ENCODE peak calls at places on chromosomes 6 and 20, in six cellular contexts. B is K562, A is A549, N is ovary, G is HepG2, X is stomach. K is an unnamed sample.
A peak's percentile ranks its signal among the peaks of the same experiment; 100 is the strongest.

GRCh38 chr6:168242111-168242510 is 77.5 kb downstream of the DACT2 start:
- DNase-seq in X (no peak), G (no peak), A (no peak), N (no peak), B (no peak), K (no peak)

GRCh38 chr6:148272597-148272996 is 70.0 kb upstream of the SASH1 start:
- DNase-seq in N (no peak), X (no peak), B (no peak), A (no peak), G (no peak), K (no peak)

GRCh38 chr6:118980063-118980462 is 45.1 kb upstream of the MCM9 start:
- DNase-seq in X (peak; percentile 30), B (no peak), G (peak; percentile 21), N (no peak), A (no peak), K (peak; percentile 9)

GRCh38 chr6:131173680-131174079 is 38.4 kb downstream of the AKAP7 start:
- DNase-seq in G (peak; percentile 58), X (no peak), N (no peak), B (no peak), A (no peak), K (no peak)

GRCh38 chr6:91387290-91388062 is 800.6 kb upstream of the MAP3K7 start:
- DNase-seq in B (no peak), A (no peak), N (no peak), X (no peak), G (no peak), K (no peak)

GRCh38 chr6:136137008-136137689 is 113.0 kb downstream of the MTFR2 start:
- DNase-seq in N (no peak), B (no peak), G (peak; percentile 6), A (no peak), X (no peak), K (no peak)

GRCh38 chr6:145895802-145896201 is 68.4 kb downstream of the SHPRH start:
- DNase-seq in G (no peak), B (no peak), A (peak; percentile 0), N (no peak), X (no peak), K (no peak)

GRCh38 chr20:62287129-62287528 is 15.7 kb upstream of the ADRM1 start:
- DNase-seq in A (no peak), B (no peak), X (no peak), G (no peak), N (no peak), K (no peak)

GRCh38 chr6:109296971-109297372 is 85.3 kb downstream of the CD164 start:
- DNase-seq in B (peak; percentile 37), X (no peak), A (no peak), N (no peak), G (no peak), K (no peak)

GRCh38 chr6:137309078-137309762 is 90.0 kb upstream of the IFNGR1 start:
- DNase-seq in G (peak; percentile 56), N (peak; percentile 38), A (no peak), B (peak; percentile 46), X (peak; percentile 86), K (peak; percentile 82)

GRCh38 chr20:6683346-6683977 is 84.0 kb upstream of the BMP2 start:
- DNase-seq in G (no peak), A (no peak), N (no peak), X (no peak), B (no peak), K (no peak)

GRCh38 chr20:32240220-32240619 is 32.5 kb downstream of the POFUT1 start:
- DNase-seq in B (peak; percentile 23), N (no peak), G (no peak), A (no peak), X (no peak), K (no peak)

GRCh38 chr6:124967444-124967843 is 5.2 kb downstream of the RNF217 start:
- DNase-seq in B (no peak), X (no peak), N (no peak), A (no peak), G (no peak), K (no peak)

GRCh38 chr6:144215402-144215931 is 65.2 kb downstream of the STX11 start:
- DNase-seq in A (peak; percentile 18), N (peak; percentile 26), B (peak; percentile 54), X (no peak), G (peak; percentile 23), K (peak; percentile 44)

GRCh38 chr6:16535564-16535963 is 225.7 kb downstream of the ATXN1 start:
- DNase-seq in N (no peak), A (no peak), X (no peak), B (no peak), G (no peak), K (no peak)

GRCh38 chr20:44092551-44093248 is 94.3 kb downstream of the JPH2 start:
- DNase-seq in X (no peak), N (no peak), B (no peak), G (peak; percentile 27), A (no peak), K (no peak)

GRCh38 chr6:30006170-30007131 is 54.6 kb upstream of the POLR1H start:
- DNase-seq in X (peak; percentile 35), N (peak; percentile 57), A (no peak), B (no peak), G (no peak), K (peak; percentile 20)

GRCh38 chr6:30163090-30163917 is at the start of gene TRIM15:
- DNase-seq in X (no peak), G (peak; percentile 90), A (no peak), N (no peak), B (no peak), K (peak; percentile 89)

GRCh38 chr6:104625536-104625935 is 234.2 kb downstream of the HACE1 start:
- DNase-seq in B (no peak), X (no peak), G (no peak), A (no peak), N (no peak), K (no peak)

GRCh38 chr20:24490598-24490997 is 21.2 kb downstream of the SYNDIG1 start:
- DNase-seq in G (no peak), N (no peak), B (no peak), A (no peak), X (no peak), K (no peak)

GRCh38 chr6:107624541-107624940 is 134.6 kb downstream of the SOBP start:
- DNase-seq in G (no peak), A (no peak), N (no peak), X (no peak), B (no peak), K (no peak)

GRCh38 chr6:100664274-100665040 is 199.7 kb upstream of the SIM1 start:
- DNase-seq in B (peak; percentile 8), A (no peak), G (no peak), X (no peak), N (no peak), K (no peak)

GRCh38 chr6:169930799-169931198 is 179.4 kb downstream of the ERMARD start:
- DNase-seq in N (no peak), A (no peak), X (no peak), B (no peak), G (no peak), K (no peak)

GRCh38 chr6:104537185-104537584 is 322.5 kb downstream of the HACE1 start:
- DNase-seq in N (no peak), G (no peak), A (no peak), X (no peak), B (no peak), K (no peak)

GRCh38 chr20:26209171-26209941 is 512.7 kb upstream of the ZNF337 start:
- DNase-seq in G (no peak), B (no peak), X (no peak), A (no peak), N (no peak), K (no peak)

DNA sequence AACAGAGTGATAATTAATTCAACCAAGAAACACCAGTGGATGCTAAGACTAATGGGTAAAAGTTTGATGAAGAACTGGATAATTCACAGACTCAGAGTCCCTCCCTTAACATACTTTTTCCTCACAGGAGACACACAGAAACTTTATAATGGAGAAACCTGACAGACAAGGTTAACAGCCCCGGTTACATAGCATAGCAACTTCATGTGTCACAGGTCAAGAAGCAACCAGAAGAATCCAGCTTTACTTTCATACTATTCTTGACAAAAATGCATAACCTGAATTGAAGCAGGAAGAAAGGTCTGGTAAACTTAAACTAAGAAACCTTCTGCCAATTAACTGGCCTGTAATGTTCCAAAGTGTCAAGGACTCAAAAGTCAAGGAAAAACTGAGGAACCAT is 375.9 kb downstream of the RNF144B start:
- DNase-seq in X (no peak), G (no peak), N (no peak), B (no peak), A (no peak), K (no peak)
- H3K27ac ChIP-seq in X (no peak overlapping the region), G (no peak overlapping the region), N (no peak overlapping the region), B (no peak overlapping the region), A (no peak overlapping the region), K (no peak overlapping the region)

DNA sequence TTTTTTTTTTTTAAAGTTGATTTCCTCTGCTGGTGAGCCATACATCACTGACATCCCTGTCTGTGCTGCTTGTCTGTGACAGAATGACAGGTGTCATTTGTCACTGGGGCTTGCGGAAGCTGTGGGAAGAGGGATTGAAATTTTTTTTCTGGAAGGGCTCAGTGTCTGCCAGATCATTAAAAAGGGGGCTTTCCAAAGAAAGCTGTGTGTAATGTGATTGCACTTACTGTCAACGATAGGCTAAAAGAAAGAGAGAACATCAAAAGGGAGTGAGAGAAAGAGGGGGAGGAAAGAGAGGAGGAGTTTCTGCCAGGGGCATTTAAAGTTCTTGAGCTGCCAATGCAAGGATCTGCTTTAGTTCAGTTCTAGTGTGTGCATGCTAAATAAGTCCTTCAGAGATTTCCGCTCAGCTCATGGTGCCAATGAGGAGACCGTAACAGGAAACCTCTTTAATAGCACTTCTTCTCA is 177.1 kb downstream of the TSHZ2 start:
- DNase-seq in B (no peak), G (no peak), A (no peak), N (no peak), X (no peak), K (no peak)
- TF ChIP-seq EP300 in B (no peak), G (no peak), A (no peak), N (no peak), X (no peak), K (no peak)

DNA sequence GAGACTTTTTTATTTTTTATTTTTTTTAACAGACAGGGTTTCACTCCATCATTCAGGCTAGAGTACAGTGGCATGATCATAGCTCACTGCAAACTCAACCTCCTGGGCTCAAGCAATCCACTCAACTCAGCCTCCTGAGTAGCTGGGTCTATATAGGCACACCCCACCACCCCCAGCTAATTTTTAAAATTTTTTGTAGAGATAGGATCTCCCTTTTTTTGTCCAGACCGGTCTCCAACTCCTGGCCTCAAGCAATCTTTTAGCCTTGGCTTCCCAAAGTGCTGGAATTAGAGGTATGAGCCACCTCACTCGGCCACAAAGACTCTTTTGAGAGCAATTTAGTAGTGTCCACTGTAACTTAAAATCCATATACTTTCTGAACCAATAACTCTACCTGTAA is 103.3 kb upstream of the DST start:
- DNase-seq in N (no peak), A (no peak), X (no peak), B (no peak), G (no peak), K (no peak)
- H3K27ac ChIP-seq in N (no peak overlapping the region), A (no peak overlapping the region), X (no peak overlapping the region), B (no peak overlapping the region), G (no peak overlapping the region), K (no peak overlapping the region)

DNA sequence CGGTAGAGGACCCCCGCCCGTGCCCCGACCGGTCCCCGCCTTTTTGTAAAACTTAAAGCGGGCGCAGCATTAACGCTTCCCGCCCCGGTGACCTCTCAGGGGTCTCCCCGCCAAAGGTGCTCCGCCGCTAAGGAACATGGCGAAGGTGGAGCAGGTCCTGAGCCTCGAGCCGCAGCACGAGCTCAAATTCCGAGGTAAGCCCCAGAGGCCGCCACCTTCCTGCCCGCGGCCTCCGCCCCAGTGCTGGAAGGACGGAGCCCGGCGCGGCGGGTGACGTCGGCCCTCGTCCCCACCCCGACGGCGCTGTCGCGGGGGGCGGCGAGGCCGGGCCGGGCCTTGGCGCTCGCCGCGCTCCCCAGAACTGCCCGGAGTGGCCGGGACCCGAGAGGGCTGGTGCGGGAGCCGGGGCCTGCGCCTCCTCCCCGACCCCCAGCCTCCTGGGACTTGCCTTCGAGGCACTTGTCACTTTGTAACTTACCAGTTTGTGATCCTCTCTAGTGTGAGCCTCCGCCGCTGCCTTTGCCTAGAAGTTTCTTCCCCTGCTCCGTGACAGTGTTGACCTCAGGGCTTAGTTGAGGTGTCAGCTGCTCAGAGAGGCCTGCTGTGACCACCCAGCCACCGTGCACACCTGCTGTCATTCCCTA is 417 bp downstream of the VAPB start:
- DNase-seq in N (no peak), X (peak; percentile 42), A (no peak), G (peak; percentile 26), B (peak; percentile 55), K (peak; percentile 48)
- TF ChIP-seq EP300 in N (no peak), X (no peak), A (no peak), G (no peak), B (no peak), K (no peak)

K was measured in transverse colon.